ENCODE peak calls at places on chromosomes 6 and 20, in ten cellular contexts. S, T, J, L, Q, P, V, I, G and N are unnamed samples.
A peak's percentile ranks its signal among the peaks of the same experiment; 100 is the strongest.

GRCh38 chr20:44467289-44467883 is 8.3 kb upstream of the TTPAL start:
- DNase-seq in V (no peak), J (no peak), T (no peak), Q (no peak), I (no peak), L (no peak), P (peak; percentile 63), G (no peak), S (no peak), N (no peak)

GRCh38 chr6:117637770-117638169 is 35.5 kb upstream of the GOPC start:
- DNase-seq in S (no peak), V (no peak), G (no peak), I (no peak), Q (no peak), L (no peak), T (no peak), J (no peak), P (no peak), N (no peak)

GRCh38 chr6:136784910-136785746 is 7.1 kb downstream of the MAP3K5 start:
- DNase-seq in I (no peak), S (peak; percentile 91), L (no peak), Q (peak; percentile 50), G (no peak), P (no peak), J (no peak), V (no peak), T (peak; percentile 75), N (no peak)

GRCh38 chr6:13455604-13456003 is 31.8 kb downstream of the GFOD1 start:
- DNase-seq in I (no peak), J (no peak), T (no peak), S (no peak), V (no peak), L (no peak), G (no peak), Q (no peak), P (no peak), N (no peak)

GRCh38 chr6:82364087-82365010 is 732 bp downstream of the TPBG start:
- DNase-seq in P (no peak), L (peak; percentile 74), Q (peak; percentile 7), J (peak; percentile 73), S (no peak), I (peak; percentile 55), V (peak; percentile 11), G (peak; percentile 29), T (peak; percentile 64), N (peak; percentile 85)

GRCh38 chr6:42352856-42353564 is 98.7 kb downstream of the TRERF1 start:
- DNase-seq in P (no peak), J (peak; percentile 86), V (no peak), G (no peak), L (no peak), Q (no peak), S (no peak), I (no peak), T (no peak), N (peak; percentile 91)

GRCh38 chr20:50765674-50766073 is 29.2 kb upstream of the BCAS4 start:
- DNase-seq in L (no peak), I (no peak), T (no peak), G (no peak), J (no peak), P (no peak), Q (no peak), V (no peak), S (no peak), N (no peak)

GRCh38 chr6:3484240-3484639 is 27.4 kb upstream of the SLC22A23 start:
- DNase-seq in P (no peak), Q (no peak), T (no peak), V (no peak), I (no peak), S (no peak), G (no peak), L (no peak), J (peak; percentile 71), N (peak; percentile 64)

GRCh38 chr6:11161031-11161966 is 49.8 kb upstream of the ERVFRD-1 start:
- DNase-seq in S (no peak), Q (no peak), V (no peak), J (peak; percentile 34), G (peak; percentile 48), T (no peak), L (no peak), I (no peak), P (no peak), N (peak; percentile 48)

GRCh38 chr6:125008261-125008671 is 46.0 kb downstream of the RNF217 start:
- DNase-seq in S (no peak), P (no peak), L (no peak), I (no peak), G (no peak), Q (no peak), T (no peak), V (no peak), J (peak; percentile 41), N (peak; percentile 67)

GRCh38 chr6:91144161-91144560 is 557.3 kb upstream of the MAP3K7 start:
- DNase-seq in S (no peak), T (no peak), L (no peak), P (no peak), G (no peak), I (no peak), J (no peak), V (no peak), Q (no peak), N (no peak)

GRCh38 chr20:47127986-47128385 is 228.5 kb downstream of the ZMYND8 start:
- DNase-seq in L (no peak), G (no peak), Q (no peak), T (no peak), V (no peak), S (no peak), J (no peak), P (no peak), I (no peak), N (no peak)

GRCh38 chr20:2773812-2774211 is 26.6 kb downstream of the CPXM1 start:
- DNase-seq in I (no peak), G (no peak), V (no peak), S (no peak), Q (no peak), J (no peak), P (no peak), T (no peak), L (no peak), N (no peak)

GRCh38 chr6:17962436-17963031 is 24.9 kb downstream of the KIF13A start:
- DNase-seq in Q (no peak), P (no peak), I (no peak), L (no peak), J (peak; percentile 97), T (peak; percentile 73), S (peak; percentile 81), V (no peak), G (peak; percentile 94), N (peak; percentile 98)